ENCODE peak calls at places on chromosomes 11 and 22, in ten cellular contexts. F is upper lobe of right lung, H is psoas muscle, B is heart left ventricle, Y is left ventricle myocardium inferior, W is MM.1S, P is brain microvascular endothelial cell, R is GM23248, L is cardiac muscle cell, T is small intestine. G is an unnamed sample.

GRCh38 chr22:49095366-49095765 is 732.3 kb downstream of the BRD1 start:
- DNase-seq in F (no peak), H (no peak), B (peak; percentile 36), Y (no peak), W (no peak), P (no peak), R (no peak), L (no peak), T (no peak), G (no peak)

GRCh38 chr11:124841186-124841585 is 24.0 kb upstream of the ROBO3 start:
- DNase-seq in F (no peak), H (no peak), B (no peak), Y (no peak), W (no peak), P (no peak), R (peak; percentile 38), L (no peak), T (no peak), G (no peak)

GRCh38 chr11:132427611-132428010 is 1057.2 kb downstream of the NTM start:
- DNase-seq in F (no peak), H (no peak), B (no peak), Y (no peak), W (no peak), P (peak; percentile 11), R (peak; percentile 80), L (no peak), T (no peak), G (no peak)

GRCh38 chr11:75562836-75563484 is 907 bp downstream of the SERPINH1 start:
- DNase-seq in F (no peak), H (peak; percentile 66), B (peak; percentile 72), Y (no peak), W (no peak), P (peak; percentile 72), R (peak; percentile 83), L (peak; percentile 53), T (no peak), G (peak; percentile 52)

GRCh38 chr11:833114-833791 is 501 bp downstream of the CD151 start:
- DNase-seq in F (peak; percentile 86), H (peak; percentile 80), B (peak; percentile 84), Y (peak; percentile 73), W (peak; percentile 33), P (no peak), R (peak; percentile 85), L (peak; percentile 73), T (peak; percentile 74), G (peak; percentile 61)

GRCh38 chr11:58905141-58905715 is 34.1 kb upstream of the GLYATL1 start:
- DNase-seq in F (no peak), H (peak; percentile 54), B (peak; percentile 62), Y (peak; percentile 23), W (no peak), P (peak; percentile 56), R (peak; percentile 82), L (peak; percentile 45), T (no peak), G (no peak)

GRCh38 chr22:36507518-36508010 is 724 bp upstream of the FOXRED2 start:
- DNase-seq in F (no peak), H (no peak), B (no peak), Y (no peak), W (no peak), P (no peak), R (no peak), L (no peak), T (no peak), G (no peak)

GRCh38 chr11:120192831-120193625 is 17.8 kb upstream of the OAF start:
- DNase-seq in F (no peak), H (peak; percentile 26), B (peak; percentile 45), Y (no peak), W (no peak), P (no peak), R (no peak), L (no peak), T (peak; percentile 71), G (no peak)

GRCh38 chr22:19984201-19984753 is 32.3 kb downstream of the ARVCF start:
- DNase-seq in F (no peak), H (peak; percentile 90), B (peak; percentile 63), Y (peak; percentile 71), W (peak; percentile 26), P (peak; percentile 60), R (peak; percentile 90), L (no peak), T (no peak), G (no peak)

GRCh38 chr22:49195636-49196035 is 632.0 kb downstream of the BRD1 start:
- DNase-seq in F (peak; percentile 58), H (no peak), B (no peak), Y (no peak), W (no peak), P (no peak), R (no peak), L (no peak), T (no peak), G (no peak)

GRCh38 chr11:42542336-42542735 is 769.5 kb upstream of the API5 start:
- DNase-seq in F (no peak), H (no peak), B (no peak), Y (no peak), W (no peak), P (no peak), R (no peak), L (no peak), T (no peak), G (no peak)

GRCh38 chr11:47724041-47724729 is 9.0 kb upstream of the AGBL2 start:
- DNase-seq in F (no peak), H (no peak), B (no peak), Y (no peak), W (no peak), P (peak; percentile 87), R (peak; percentile 64), L (no peak), T (peak; percentile 94), G (no peak)

GRCh38 chr11:47725445-47726442 is 10.6 kb upstream of the AGBL2 start:
- DNase-seq in F (no peak), H (no peak), B (no peak), Y (no peak), W (no peak), P (no peak), R (no peak), L (no peak), T (no peak), G (no peak)

GRCh38 chr11:47716692-47717091 is 1.5 kb upstream of the AGBL2 start:
- DNase-seq in F (no peak), H (no peak), B (no peak), Y (no peak), W (peak; percentile 25), P (no peak), R (no peak), L (peak; percentile 6), T (peak; percentile 14), G (no peak)

GRCh38 chr11:47723041-47723440 is 7.9 kb upstream of the AGBL2 start:
- DNase-seq in F (no peak), H (no peak), B (no peak), Y (no peak), W (no peak), P (no peak), R (no peak), L (no peak), T (no peak), G (no peak)

GRCh38 chr11:47720651-47721050 is 5.5 kb upstream of the AGBL2 start:
- DNase-seq in F (no peak), H (no peak), B (no peak), Y (no peak), W (no peak), P (no peak), R (no peak), L (no peak), T (no peak), G (no peak)
- H3K36me3 ChIP-seq in F (peaks cover 96% of the 10 kb centered on the region), H (peaks cover 9% of the 10 kb centered on the region), B (peaks cover 98% of the 10 kb centered on the region), Y (peaks cover 92% of the 10 kb centered on the region), W (peaks cover 26% of the 10 kb centered on the region), P (peaks cover 78% of the 10 kb centered on the region), R (peaks cover 84% of the 10 kb centered on the region), L (peaks cover 73% of the 10 kb centered on the region), T (peaks cover 15% of the 10 kb centered on the region), G (peaks cover 59% of the 10 kb centered on the region)

DNA sequence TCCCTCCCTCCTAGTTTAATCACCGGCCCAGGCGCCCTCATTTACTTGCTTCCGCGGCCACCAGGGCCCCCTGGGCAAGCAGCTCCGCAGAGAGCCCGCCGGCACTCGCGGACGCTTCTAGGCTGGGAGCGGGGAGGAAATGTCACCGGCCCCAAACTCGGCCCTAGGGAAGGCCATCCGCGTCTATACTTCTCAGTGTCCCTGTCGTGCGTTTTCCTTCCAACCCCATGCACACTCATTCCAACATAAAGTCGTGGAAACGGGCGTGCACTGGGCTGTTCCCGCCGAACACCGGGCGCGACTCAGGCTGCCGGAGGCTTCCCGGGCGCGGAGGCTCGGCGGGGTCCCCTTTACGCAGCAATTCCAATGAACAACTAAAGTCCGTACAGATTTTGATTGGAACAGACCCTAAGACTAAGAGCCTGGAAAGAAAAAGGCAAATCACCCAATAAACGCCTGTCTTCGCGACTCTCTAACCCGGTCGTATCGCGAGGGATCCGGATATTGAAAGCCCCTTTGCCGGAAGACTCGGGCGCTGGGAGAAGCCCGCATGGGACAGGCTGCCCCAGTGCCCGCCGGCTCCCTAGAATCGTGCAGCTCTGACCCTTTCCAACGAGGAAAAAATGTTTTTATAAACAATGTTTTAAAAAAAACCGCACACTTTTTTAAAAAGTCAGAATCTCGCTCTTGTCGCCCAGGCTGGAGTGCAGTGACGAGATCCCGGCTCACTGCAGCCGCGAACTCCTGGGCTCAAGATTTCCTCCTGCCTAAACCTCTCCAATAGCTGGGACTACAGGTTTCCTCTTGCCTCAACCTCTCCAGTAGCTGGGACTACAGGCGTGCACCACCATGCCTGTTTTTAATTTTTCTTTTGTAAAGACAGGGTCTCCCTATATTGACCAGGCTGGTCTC is 1.3 kb upstream of the BARX2 start:
- DNase-seq in F (no peak), H (no peak), B (no peak), Y (no peak), W (peak; percentile 73), P (no peak), R (peak; percentile 36), L (peak; percentile 33), T (peak; percentile 51), G (no peak)
- H3K4me3 ChIP-seq in F (peak overlapping the region; percentile 16), H (peak overlapping the region; percentile 47), B (peak overlapping the region; percentile 42), Y (peak overlapping the region; percentile 56), W (peak overlapping the region; percentile 84), P (peak overlapping the region; percentile 30), R (peak overlapping the region; percentile 50), L (peak overlapping the region; percentile 58), T (peak overlapping the region; percentile 12), G (no peak overlapping the region)

GRCh38 chr22:37566903-37567798 is 6.9 kb downstream of the CDC42EP1 start:
- DNase-seq in F (peak; percentile 95), H (peak; percentile 89), B (peak; percentile 91), Y (peak; percentile 76), W (peak; percentile 96), P (no peak), R (peak; percentile 63), L (peak; percentile 85), T (peak; percentile 90), G (peak; percentile 93)
- H3K36me3 ChIP-seq in F (peaks cover 33% of the 10 kb centered on the region), H (no peaks in the 10 kb centered on the region), B (peaks cover 38% of the 10 kb centered on the region), Y (peaks cover 25% of the 10 kb centered on the region), W (no peaks in the 10 kb centered on the region), P (peaks cover 44% of the 10 kb centered on the region), R (peaks cover 32% of the 10 kb centered on the region), L (no peaks in the 10 kb centered on the region), T (no peaks in the 10 kb centered on the region), G (no peaks in the 10 kb centered on the region)

DNA sequence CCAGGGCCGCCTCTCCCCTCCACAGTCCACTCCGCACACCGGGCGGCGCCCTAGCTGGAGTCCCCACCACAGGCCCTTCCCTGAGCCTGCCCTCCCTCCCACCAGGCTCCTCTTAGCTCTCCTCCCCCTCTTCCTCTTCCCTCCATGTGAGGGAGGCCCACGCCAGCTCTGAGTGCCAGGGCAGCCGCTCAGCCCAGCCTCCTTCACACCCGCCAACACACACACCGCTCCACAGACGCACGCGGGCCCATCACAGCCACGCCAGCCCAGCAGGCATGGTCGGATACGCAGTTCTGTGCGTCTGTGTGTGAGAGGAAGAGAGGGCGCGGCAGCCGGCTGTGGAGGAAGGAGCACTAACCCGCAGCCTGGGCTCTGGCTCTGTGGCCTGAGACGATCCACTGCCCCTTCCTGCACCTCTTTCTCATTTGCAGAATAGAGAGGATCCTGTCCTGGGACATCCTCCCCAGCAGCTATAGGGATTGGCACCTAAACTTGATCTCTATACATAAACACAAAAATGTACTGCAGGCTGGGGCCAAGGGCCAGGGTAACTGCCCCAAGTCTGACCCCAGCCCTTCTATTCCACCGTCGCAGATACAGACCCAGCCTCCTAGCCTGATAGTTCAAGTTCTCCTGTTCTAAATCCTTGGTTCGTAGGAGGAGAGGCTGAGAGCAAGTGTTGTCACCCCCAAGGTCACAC is 3.5 kb downstream of the CHRM4 start:
- DNase-seq in F (no peak), H (no peak), B (no peak), Y (no peak), W (no peak), P (no peak), R (no peak), L (no peak), T (no peak), G (no peak)
- H3K4me3 ChIP-seq in F (no peak overlapping the region), H (no peak overlapping the region), B (no peak overlapping the region), Y (no peak overlapping the region), W (no peak overlapping the region), P (no peak overlapping the region), R (no peak overlapping the region), L (no peak overlapping the region), T (no peak overlapping the region), G (no peak overlapping the region)